ENCODE peak calls at places on chromosomes 6 and 20, in four cellular contexts. S is T-cell; M is HFFc6; N is activated naive CD4-positive, alpha-beta T cell. P is an unnamed sample.
A peak's percentile ranks its signal among the peaks of the same experiment; 100 is the strongest.

GRCh38 chr20:5928063-5928462 is 22.3 kb downstream of the TRMT6 start:
- DNase-seq in N (no peak), S (no peak), M (no peak), P (no peak)

GRCh38 chr6:31383149-31383548 is 20.2 kb upstream of the MICA start:
- DNase-seq in S (no peak), M (no peak), N (no peak), P (no peak)

GRCh38 chr6:132252113-132252512 is 149.2 kb downstream of the MOXD1 start:
- DNase-seq in N (no peak), M (no peak), S (no peak), P (no peak)

GRCh38 chr20:23084282-23084844 is 1.8 kb downstream of the CD93 start:
- DNase-seq in N (no peak), M (no peak), S (no peak), P (no peak)

GRCh38 chr6:79570802-79571367 is 33.7 kb upstream of the LCA5 start:
- DNase-seq in M (peak; percentile 18), N (no peak), S (no peak), P (no peak)

GRCh38 chr6:26172496-26172958 is 85.3 kb downstream of the HFE start:
- DNase-seq in M (no peak), S (peak; percentile 16), N (no peak), P (peak; percentile 19)

GRCh38 chr20:60020251-60020650 is 62.0 kb downstream of the CDH26 start:
- DNase-seq in S (no peak), N (no peak), M (no peak), P (no peak)

GRCh38 chr6:33251390-33252012 is 20.2 kb downstream of the VPS52 start:
- DNase-seq in M (peak; percentile 66), N (no peak), S (no peak), P (no peak)

GRCh38 chr20:56634735-56635422 is 5.8 kb downstream of the TFAP2C start:
- DNase-seq in N (no peak), M (no peak), S (no peak), P (no peak)

GRCh38 chr6:150301871-150302800 is 66.7 kb upstream of the IYD start:
- DNase-seq in S (no peak), N (no peak), M (peak; percentile 62), P (peak; percentile 15)

GRCh38 chr20:61166324-61166723 is 85.7 kb upstream of the CDH4 start:
- DNase-seq in S (no peak), N (no peak), M (peak; percentile 70), P (no peak)

GRCh38 chr6:1609662-1610496 is at the start of gene FOXC1:
- DNase-seq in N (no peak), S (no peak), M (peak; percentile 95), P (peak; percentile 91)

GRCh38 chr6:170116643-170117042 is 174.2 kb downstream of the DLL1 start:
- DNase-seq in N (no peak), M (no peak), S (no peak), P (no peak)